ENCODE peak calls at places on chromosomes 5 and 9, in four cellular contexts. N is H1, M is K562, K is GM12878. G is an unnamed sample.

GRCh38 chr9:84969736-84970135 is 300.2 kb downstream of the NTRK2 start:
- DNase-seq in N (no peak), M (no peak), K (no peak), G (no peak)

GRCh38 chr5:115544371-115545064 is at the start of gene FEM1C:
- DNase-seq in N (peak), M (peak), K (peak), G (peak)

GRCh38 chr5:160183075-160183474 is 46.2 kb upstream of the FABP6 start:
- DNase-seq in N (no peak), M (no peak), K (no peak), G (no peak)

GRCh38 chr9:19373527-19373926 is 6.5 kb downstream of the RPS6 start:
- DNase-seq in N (no peak), M (no peak), K (no peak), G (no peak)

GRCh38 chr5:126274396-126274795 is 148.8 kb upstream of the GRAMD2B start:
- DNase-seq in N (no peak), M (no peak), K (no peak), G (no peak)

GRCh38 chr5:111461261-111461671 is 51.1 kb downstream of the STARD4 start:
- DNase-seq in N (peak), M (no peak), K (no peak), G (peak)

GRCh38 chr9:83588256-83588655 is 34.7 kb upstream of the IDNK start:
- DNase-seq in N (no peak), M (no peak), K (no peak), G (no peak)

GRCh38 chr5:88190106-88190834 is 78.4 kb downstream of the TMEM161B start:
- DNase-seq in N (no peak), M (no peak), K (no peak), G (no peak)

GRCh38 chr9:135214054-135214640 is 126.7 kb downstream of the OLFM1 start:
- DNase-seq in N (no peak), M (no peak), K (no peak), G (peak)

GRCh38 chr9:135214706-135215105 is 127.2 kb downstream of the OLFM1 start:
- DNase-seq in N (no peak), M (no peak), K (no peak), G (no peak)

GRCh38 chr9:135216236-135216635 is 128.8 kb downstream of the OLFM1 start:
- DNase-seq in N (no peak), M (no peak), K (no peak), G (no peak)

GRCh38 chr9:135216666-135217431 is 129.4 kb downstream of the OLFM1 start:
- DNase-seq in N (no peak), M (no peak), K (no peak), G (peak)

GRCh38 chr9:135215571-135216161 is 128.2 kb downstream of the OLFM1 start:
- DNase-seq in N (no peak), M (no peak), K (no peak), G (peak)
- TF ChIP-seq GABPA in N (no peak), M (no peak), K (no peak), G (no peak)

GRCh38 chr9:38214441-38214840 is 145.4 kb upstream of the SHB start:
- DNase-seq in N (peak), M (no peak), K (no peak), G (peak)

GRCh38 chr9:38212016-38212415 is 143.0 kb upstream of the SHB start:
- DNase-seq in N (peak), M (no peak), K (no peak), G (no peak)

GRCh38 chr9:38211002-38211401 is 142.0 kb upstream of the SHB start:
- DNase-seq in N (no peak), M (no peak), K (no peak), G (peak)

GRCh38 chr9:38215465-38215864 is 146.4 kb upstream of the SHB start:
- DNase-seq in N (no peak), M (no peak), K (no peak), G (peak)

DNA sequence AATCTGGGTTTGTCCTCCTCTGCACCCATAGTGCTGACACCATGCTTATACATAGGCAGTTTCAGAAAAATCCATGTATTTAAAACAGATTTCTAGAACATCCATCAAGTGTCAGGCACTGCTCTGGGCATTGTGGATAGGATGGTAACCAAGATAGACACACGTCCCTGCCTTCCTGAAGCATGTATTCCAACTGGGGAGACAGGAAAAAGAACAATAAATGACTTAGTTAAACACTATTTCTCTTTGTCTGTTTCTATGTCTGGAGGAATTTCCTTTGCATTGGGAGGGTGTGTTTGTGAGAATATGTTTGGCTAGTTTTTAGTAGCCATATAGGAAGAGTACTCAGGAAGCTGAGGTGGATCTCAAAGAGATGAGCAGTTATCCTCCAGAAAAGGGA is 144.6 kb upstream of the SHB start:
- DNase-seq in N (no peak), M (no peak), K (no peak), G (no peak)
- H2AFZ ChIP-seq in N (no peak), M (no peak), K (no peak), G (no peak)

DNA sequence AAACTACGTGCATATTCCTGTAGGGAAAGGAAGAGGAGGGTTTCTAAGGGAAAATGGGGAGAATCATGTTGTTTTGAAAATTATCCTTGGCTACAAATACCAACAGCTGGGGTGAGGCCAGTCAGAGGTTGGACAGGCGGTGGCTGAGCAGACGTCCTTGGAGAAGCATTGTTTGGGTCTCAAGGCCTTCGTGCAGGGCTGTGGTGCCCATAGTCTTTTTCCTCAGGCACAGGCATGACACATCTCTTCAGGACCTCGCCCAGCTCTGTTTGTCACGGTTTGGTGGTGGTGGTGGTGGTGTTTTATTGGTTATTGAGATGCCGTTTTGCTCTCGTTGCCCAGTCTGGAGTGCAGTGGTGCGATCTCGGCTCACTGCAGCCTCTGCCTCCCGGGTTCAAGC is 27.8 kb upstream of the EGFL7 start:
- DNase-seq in N (no peak), M (no peak), K (no peak), G (no peak)
- TF ChIP-seq GABPA in N (no peak), M (no peak), K (no peak), G (no peak)

GRCh38 chr9:99255651-99256050 is 33.6 kb downstream of the SEC61B start:
- DNase-seq in N (no peak), M (no peak), K (no peak), G (no peak)

GRCh38 chr9:99249619-99250018 is 27.5 kb downstream of the SEC61B start:
- DNase-seq in N (no peak), M (no peak), K (no peak), G (no peak)

GRCh38 chr9:99253772-99254431 is 31.8 kb downstream of the SEC61B start:
- DNase-seq in N (no peak), M (no peak), K (peak), G (no peak)

GRCh38 chr9:99251157-99251556 is 29.1 kb downstream of the SEC61B start:
- DNase-seq in N (no peak), M (no peak), K (no peak), G (no peak)

DNA sequence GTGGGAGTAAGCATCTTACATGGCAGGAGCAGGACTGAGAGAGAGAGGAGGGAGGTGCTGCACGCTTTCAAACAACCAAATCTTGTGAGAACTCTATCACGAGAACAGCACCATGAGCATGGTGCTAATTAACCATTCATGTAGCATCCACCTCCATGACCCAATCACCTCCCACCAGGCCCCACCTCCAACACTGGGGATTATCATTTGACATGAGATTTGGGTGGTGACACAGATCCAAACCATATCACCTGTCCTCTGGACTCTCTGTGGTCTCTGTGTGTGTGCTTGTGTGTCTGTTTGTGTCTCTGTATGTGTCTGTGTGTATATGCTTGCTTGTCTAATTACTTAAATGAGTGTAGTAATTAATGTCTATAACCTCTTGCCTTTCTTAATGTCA is 31.1 kb downstream of the SEC61B start:
- DNase-seq in N (no peak), M (no peak), K (peak), G (no peak)
- H2AFZ ChIP-seq in N (no peak), M (peak), K (peak), G (no peak)

GRCh38 chr5:76404694-76405306 is 1.7 kb downstream of the IQGAP2 start:
- DNase-seq in N (no peak), M (peak), K (no peak), G (no peak)

GRCh38 chr5:76403713-76403962 is 553 bp downstream of the IQGAP2 start:
- DNase-seq in N (peak), M (no peak), K (no peak), G (peak)

GRCh38 chr5:76402251-76402879 is 720 bp upstream of the IQGAP2 start:
- DNase-seq in N (no peak), M (peak), K (peak), G (peak)

GRCh38 chr5:76402880-76403712 is at the start of gene IQGAP2:
- DNase-seq in N (peak), M (peak), K (no peak), G (peak)

GRCh38 chr5:76403963-76404693 is 1.0 kb downstream of the IQGAP2 start:
- DNase-seq in N (peak), M (peak), K (peak), G (no peak)
- TF ChIP-seq GABPA in N (peak), M (no peak), K (no peak), G (no peak)

DNA sequence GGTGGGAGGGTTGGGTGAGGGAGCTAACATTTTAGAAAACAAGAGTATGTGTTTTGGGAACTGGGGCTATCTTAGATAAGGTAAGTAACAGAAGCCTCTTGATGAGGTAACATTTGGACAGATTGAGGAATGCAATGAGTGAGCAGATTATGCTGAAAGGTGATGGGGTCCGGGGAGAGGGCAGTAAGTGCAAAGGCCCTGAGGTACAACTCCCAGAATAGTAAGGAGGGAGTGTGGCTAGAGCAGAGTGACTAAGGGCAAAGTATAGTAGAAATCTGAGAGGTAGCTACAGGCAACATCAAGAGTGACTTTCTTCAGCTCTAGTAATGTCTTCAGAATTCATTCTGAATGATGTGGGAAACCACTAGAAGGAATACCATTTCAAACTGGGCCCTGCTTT is 38.9 kb upstream of the FBXL17 start:
- DNase-seq in N (no peak), M (no peak), K (no peak), G (no peak)
- H2AFZ ChIP-seq in N (no peak), M (no peak), K (no peak), G (peak)

GRCh38 chr5:89445106-89445745 is 562.2 kb upstream of the MEF2C start:
- DNase-seq in N (no peak), M (peak), K (no peak), G (no peak)
- TF ChIP-seq GABPA in N (no peak), M (no peak), K (no peak), G (no peak)

GRCh38 chr5:150295741-150296486 is 6.3 kb upstream of the CAMK2A start:
- DNase-seq in N (no peak), M (no peak), K (no peak), G (no peak)
- H2AFZ ChIP-seq in N (no peak), M (no peak), K (no peak), G (no peak)